ENCODE peak calls at places on chromosome 19, in ten cellular contexts. One of them, this sample, is unnamed.

GRCh38 chr19:29761575-29762225 is 46.6 kb upstream of the C19orf12 start:
- DNase-seq in stimulated activated CD4-positive, alpha-beta T cell treated with anti-CD3 and anti-CD28 coated beads, Interleukin-1b, Interleukin-23, amount 100 ng/mL, for 1 hour: no peak
- DNase-seq in dorsolateral prefrontal cortex: no peak
- DNase-seq in AG08396: no peak
- DNase-seq in activated T-helper 9 cell treated with anti-CD3 and anti-CD28 coated beads, Interleukin-2, amount 50 U/mL, for 16 hours: no peak
- DNase-seq in foreskin keratinocyte: no peak
- DNase-seq in GM04503: no peak
- DNase-seq in pancreas: no peak
- DNase-seq in heart right ventricle: no peak
- DNase-seq in ELR: no peak
- DNase-seq in this sample: no peak

GRCh38 chr19:55321466-55321865 is 3.7 kb downstream of the TMEM150B start:
- DNase-seq in stimulated activated CD4-positive, alpha-beta T cell treated with anti-CD3 and anti-CD28 coated beads, Interleukin-1b, Interleukin-23, amount 100 ng/mL, for 1 hour: no peak
- DNase-seq in dorsolateral prefrontal cortex: no peak
- DNase-seq in AG08396: no peak
- DNase-seq in activated T-helper 9 cell treated with anti-CD3 and anti-CD28 coated beads, Interleukin-2, amount 50 U/mL, for 16 hours: no peak
- DNase-seq in foreskin keratinocyte: no peak
- DNase-seq in GM04503: no peak
- DNase-seq in pancreas: no peak
- DNase-seq in heart right ventricle: no peak
- DNase-seq in ELR: no peak
- DNase-seq in this sample: no peak

GRCh38 chr19:1989513-1990229 is 25.8 kb downstream of the BTBD2 start:
- DNase-seq in stimulated activated CD4-positive, alpha-beta T cell treated with anti-CD3 and anti-CD28 coated beads, Interleukin-1b, Interleukin-23, amount 100 ng/mL, for 1 hour: no peak
- DNase-seq in dorsolateral prefrontal cortex: no peak
- DNase-seq in AG08396: no peak
- DNase-seq in activated T-helper 9 cell treated with anti-CD3 and anti-CD28 coated beads, Interleukin-2, amount 50 U/mL, for 16 hours: no peak
- DNase-seq in foreskin keratinocyte: no peak
- DNase-seq in GM04503: no peak
- DNase-seq in pancreas: no peak
- DNase-seq in heart right ventricle: no peak
- DNase-seq in ELR: no peak
- DNase-seq in this sample: no peak

GRCh38 chr19:35986664-35987570 is 8.1 kb upstream of the SDHAF1 start:
- DNase-seq in stimulated activated CD4-positive, alpha-beta T cell treated with anti-CD3 and anti-CD28 coated beads, Interleukin-1b, Interleukin-23, amount 100 ng/mL, for 1 hour: no peak
- DNase-seq in dorsolateral prefrontal cortex: peak; percentile 56
- DNase-seq in AG08396: no peak
- DNase-seq in activated T-helper 9 cell treated with anti-CD3 and anti-CD28 coated beads, Interleukin-2, amount 50 U/mL, for 16 hours: no peak
- DNase-seq in foreskin keratinocyte: no peak
- DNase-seq in GM04503: no peak
- DNase-seq in pancreas: no peak
- DNase-seq in heart right ventricle: peak; percentile 35
- DNase-seq in ELR: no peak
- DNase-seq in this sample: peak; percentile 26

GRCh38 chr19:43901395-43902390 is 33.4 kb downstream of the ZNF45 start:
- DNase-seq in stimulated activated CD4-positive, alpha-beta T cell treated with anti-CD3 and anti-CD28 coated beads, Interleukin-1b, Interleukin-23, amount 100 ng/mL, for 1 hour: peak; percentile 48
- DNase-seq in dorsolateral prefrontal cortex: peak; percentile 89
- DNase-seq in AG08396: peak; percentile 86
- DNase-seq in activated T-helper 9 cell treated with anti-CD3 and anti-CD28 coated beads, Interleukin-2, amount 50 U/mL, for 16 hours: peak; percentile 43
- DNase-seq in foreskin keratinocyte: peak; percentile 61
- DNase-seq in GM04503: peak; percentile 60
- DNase-seq in pancreas: peak; percentile 79
- DNase-seq in heart right ventricle: peak; percentile 76
- DNase-seq in ELR: peak; percentile 91
- DNase-seq in this sample: peak; percentile 76

GRCh38 chr19:21474671-21475181 is 30.7 kb upstream of the ZNF429 start:
- DNase-seq in stimulated activated CD4-positive, alpha-beta T cell treated with anti-CD3 and anti-CD28 coated beads, Interleukin-1b, Interleukin-23, amount 100 ng/mL, for 1 hour: peak; percentile 64
- DNase-seq in dorsolateral prefrontal cortex: peak; percentile 80
- DNase-seq in AG08396: peak; percentile 90
- DNase-seq in activated T-helper 9 cell treated with anti-CD3 and anti-CD28 coated beads, Interleukin-2, amount 50 U/mL, for 16 hours: peak; percentile 37
- DNase-seq in foreskin keratinocyte: no peak
- DNase-seq in GM04503: no peak
- DNase-seq in pancreas: peak; percentile 82
- DNase-seq in heart right ventricle: peak; percentile 86
- DNase-seq in ELR: no peak
- DNase-seq in this sample: peak; percentile 85

GRCh38 chr19:29526730-29527499 is 1.1 kb downstream of the VSTM2B start:
- DNase-seq in stimulated activated CD4-positive, alpha-beta T cell treated with anti-CD3 and anti-CD28 coated beads, Interleukin-1b, Interleukin-23, amount 100 ng/mL, for 1 hour: no peak
- DNase-seq in dorsolateral prefrontal cortex: peak; percentile 52
- DNase-seq in AG08396: no peak
- DNase-seq in activated T-helper 9 cell treated with anti-CD3 and anti-CD28 coated beads, Interleukin-2, amount 50 U/mL, for 16 hours: no peak
- DNase-seq in foreskin keratinocyte: no peak
- DNase-seq in GM04503: no peak
- DNase-seq in pancreas: no peak
- DNase-seq in heart right ventricle: no peak
- DNase-seq in ELR: no peak
- DNase-seq in this sample: no peak

GRCh38 chr19:3375221-3376088 is 9.1 kb downstream of the NFIC start:
- DNase-seq in stimulated activated CD4-positive, alpha-beta T cell treated with anti-CD3 and anti-CD28 coated beads, Interleukin-1b, Interleukin-23, amount 100 ng/mL, for 1 hour: no peak
- DNase-seq in dorsolateral prefrontal cortex: peak; percentile 89
- DNase-seq in AG08396: peak; percentile 75
- DNase-seq in activated T-helper 9 cell treated with anti-CD3 and anti-CD28 coated beads, Interleukin-2, amount 50 U/mL, for 16 hours: no peak
- DNase-seq in foreskin keratinocyte: no peak
- DNase-seq in GM04503: no peak
- DNase-seq in pancreas: peak; percentile 92
- DNase-seq in heart right ventricle: peak; percentile 84
- DNase-seq in ELR: peak; percentile 37
- DNase-seq in this sample: peak; percentile 67

GRCh38 chr19:58203814-58204475 is 21.1 kb downstream of the ZNF274 start:
- DNase-seq in stimulated activated CD4-positive, alpha-beta T cell treated with anti-CD3 and anti-CD28 coated beads, Interleukin-1b, Interleukin-23, amount 100 ng/mL, for 1 hour: no peak
- DNase-seq in dorsolateral prefrontal cortex: no peak
- DNase-seq in AG08396: no peak
- DNase-seq in activated T-helper 9 cell treated with anti-CD3 and anti-CD28 coated beads, Interleukin-2, amount 50 U/mL, for 16 hours: no peak
- DNase-seq in foreskin keratinocyte: no peak
- DNase-seq in GM04503: no peak
- DNase-seq in pancreas: no peak
- DNase-seq in heart right ventricle: no peak
- DNase-seq in ELR: no peak
- DNase-seq in this sample: no peak

GRCh38 chr19:2561895-2562294 is 86.0 kb downstream of the GADD45B start:
- DNase-seq in stimulated activated CD4-positive, alpha-beta T cell treated with anti-CD3 and anti-CD28 coated beads, Interleukin-1b, Interleukin-23, amount 100 ng/mL, for 1 hour: peak; percentile 30
- DNase-seq in dorsolateral prefrontal cortex: no peak
- DNase-seq in AG08396: no peak
- DNase-seq in activated T-helper 9 cell treated with anti-CD3 and anti-CD28 coated beads, Interleukin-2, amount 50 U/mL, for 16 hours: peak; percentile 56
- DNase-seq in foreskin keratinocyte: no peak
- DNase-seq in GM04503: no peak
- DNase-seq in pancreas: no peak
- DNase-seq in heart right ventricle: no peak
- DNase-seq in ELR: no peak
- DNase-seq in this sample: no peak

GRCh38 chr19:41913476-41914190 is 14.6 kb downstream of the ERFL start:
- DNase-seq in stimulated activated CD4-positive, alpha-beta T cell treated with anti-CD3 and anti-CD28 coated beads, Interleukin-1b, Interleukin-23, amount 100 ng/mL, for 1 hour: no peak
- DNase-seq in dorsolateral prefrontal cortex: no peak
- DNase-seq in AG08396: no peak
- DNase-seq in activated T-helper 9 cell treated with anti-CD3 and anti-CD28 coated beads, Interleukin-2, amount 50 U/mL, for 16 hours: no peak
- DNase-seq in foreskin keratinocyte: no peak
- DNase-seq in GM04503: no peak
- DNase-seq in pancreas: no peak
- DNase-seq in heart right ventricle: no peak
- DNase-seq in ELR: no peak
- DNase-seq in this sample: no peak

GRCh38 chr19:48190288-48191284 is 20.1 kb downstream of the ZSWIM9 start:
- DNase-seq in stimulated activated CD4-positive, alpha-beta T cell treated with anti-CD3 and anti-CD28 coated beads, Interleukin-1b, Interleukin-23, amount 100 ng/mL, for 1 hour: no peak
- DNase-seq in dorsolateral prefrontal cortex: peak; percentile 90
- DNase-seq in AG08396: peak; percentile 52
- DNase-seq in activated T-helper 9 cell treated with anti-CD3 and anti-CD28 coated beads, Interleukin-2, amount 50 U/mL, for 16 hours: peak; percentile 57
- DNase-seq in foreskin keratinocyte: peak; percentile 49
- DNase-seq in GM04503: no peak
- DNase-seq in pancreas: peak; percentile 66
- DNase-seq in heart right ventricle: no peak
- DNase-seq in ELR: peak; percentile 51
- DNase-seq in this sample: peak; percentile 31

GRCh38 chr19:10797541-10798256 is 38.3 kb downstream of the TMED1 start:
- DNase-seq in stimulated activated CD4-positive, alpha-beta T cell treated with anti-CD3 and anti-CD28 coated beads, Interleukin-1b, Interleukin-23, amount 100 ng/mL, for 1 hour: peak; percentile 60
- DNase-seq in dorsolateral prefrontal cortex: peak; percentile 66
- DNase-seq in AG08396: no peak
- DNase-seq in activated T-helper 9 cell treated with anti-CD3 and anti-CD28 coated beads, Interleukin-2, amount 50 U/mL, for 16 hours: peak; percentile 84
- DNase-seq in foreskin keratinocyte: no peak
- DNase-seq in GM04503: no peak
- DNase-seq in pancreas: no peak
- DNase-seq in heart right ventricle: no peak
- DNase-seq in ELR: no peak
- DNase-seq in this sample: no peak

This sample was measured in thyroid gland.